ENCODE peak calls at places on chromosome 10, in eight cellular contexts. T is T follicular helper cell; O is breast epithelium; Z is AG09309; H is stimulated activated CD4-positive, alpha-beta T cell treated with anti-CD3 and anti-CD28 coated beads, Interleukin-4, amount 100 ng/mL, for 48 hours; Q is NCI-H510A; W is HS-5; U is IMR-90. G is an unnamed sample.

GRCh38 chr10:102119417-102120141 is 589 bp downstream of the LDB1 start:
- DNase-seq in T (no peak), O (peak; percentile 74), Z (no peak), H (peak; percentile 44), Q (no peak), W (no peak), U (peak; percentile 67), G (peak; percentile 77)

GRCh38 chr10:29713450-29713849 is 78.7 kb upstream of the SVIL start:
- DNase-seq in T (no peak), O (no peak), Z (no peak), H (no peak), Q (no peak), W (no peak), U (no peak), G (no peak)

GRCh38 chr10:49611166-49611814 is 1.2 kb downstream of the SLC18A3 start:
- DNase-seq in T (no peak), O (peak; percentile 38), Z (no peak), H (no peak), Q (no peak), W (no peak), U (no peak), G (peak; percentile 12)

GRCh38 chr10:101694674-101695403 is at the start of gene FBXW4:
- DNase-seq in T (peak; percentile 56), O (peak; percentile 57), Z (no peak), H (peak; percentile 65), Q (peak; percentile 18), W (peak; percentile 15), U (peak; percentile 18), G (peak; percentile 45)

GRCh38 chr10:69494626-69495558 is 43.6 kb downstream of the TSPAN15 start:
- DNase-seq in T (no peak), O (peak; percentile 52), Z (no peak), H (no peak), Q (no peak), W (no peak), U (no peak), G (no peak)

GRCh38 chr10:69458426-69459100 is 7.3 kb downstream of the TSPAN15 start:
- DNase-seq in T (no peak), O (no peak), Z (no peak), H (no peak), Q (no peak), W (no peak), U (no peak), G (peak; percentile 63)

GRCh38 chr10:86393858-86394472 is 27.4 kb upstream of the GRID1 start:
- DNase-seq in T (no peak), O (no peak), Z (no peak), H (no peak), Q (no peak), W (no peak), U (no peak), G (peak; percentile 49)

GRCh38 chr10:84424731-84425165 is 96.4 kb downstream of the CCSER2 start:
- DNase-seq in T (no peak), O (peak; percentile 84), Z (peak; percentile 91), H (no peak), Q (no peak), W (peak; percentile 64), U (peak; percentile 98), G (peak; percentile 94)

GRCh38 chr10:122127943-122128342 is 139.0 kb downstream of the TACC2 start:
- DNase-seq in T (no peak), O (no peak), Z (no peak), H (no peak), Q (no peak), W (no peak), U (peak; percentile 59), G (no peak)

GRCh38 chr10:372566-372965 is 237.3 kb downstream of the ZMYND11 start:
- DNase-seq in T (no peak), O (no peak), Z (no peak), H (no peak), Q (no peak), W (no peak), U (no peak), G (no peak)

GRCh38 chr10:58291538-58292174 is 22.7 kb downstream of the CISD1 start:
- DNase-seq in T (no peak), O (no peak), Z (no peak), H (peak; percentile 6), Q (no peak), W (no peak), U (peak; percentile 71), G (peak; percentile 69)

GRCh38 chr10:121754667-121755066 is 156.4 kb upstream of the FGFR2 start:
- DNase-seq in T (no peak), O (no peak), Z (no peak), H (no peak), Q (no peak), W (no peak), U (no peak), G (peak; percentile 11)

GRCh38 chr10:15141136-15142067 is 27.1 kb downstream of the NMT2 start:
- DNase-seq in T (no peak), O (no peak), Z (no peak), H (peak; percentile 16), Q (no peak), W (no peak), U (no peak), G (no peak)

GRCh38 chr10:1410032-1410431 is 327.3 kb downstream of the ADARB2 start:
- DNase-seq in T (no peak), O (no peak), Z (no peak), H (no peak), Q (no peak), W (no peak), U (no peak), G (no peak)

GRCh38 chr10:98293550-98294269 is 25.7 kb upstream of the LOXL4 start:
- DNase-seq in T (no peak), O (no peak), Z (no peak), H (no peak), Q (no peak), W (no peak), U (no peak), G (peak; percentile 29)

GRCh38 chr10:50512743-50513416 is 110.9 kb downstream of the SGMS1 start:
- DNase-seq in T (no peak), O (no peak), Z (no peak), H (no peak), Q (no peak), W (no peak), U (no peak), G (no peak)

GRCh38 chr10:78578929-78579328 is 489.8 kb upstream of the ZMIZ1 start:
- DNase-seq in T (no peak), O (no peak), Z (no peak), H (peak; percentile 49), Q (no peak), W (no peak), U (peak; percentile 43), G (peak; percentile 21)

GRCh38 chr10:69515699-69516547 is 57.3 kb downstream of the NEUROG3 start:
- DNase-seq in T (peak; percentile 68), O (no peak), Z (peak; percentile 23), H (peak; percentile 68), Q (peak; percentile 49), W (no peak), U (peak; percentile 55), G (peak; percentile 83)

GRCh38 chr10:96072673-96073072 is 29.3 kb downstream of the CCNJ start:
- DNase-seq in T (no peak), O (no peak), Z (no peak), H (no peak), Q (no peak), W (no peak), U (peak; percentile 16), G (no peak)

GRCh38 chr10:97259119-97259518 is 33.3 kb downstream of the ARHGAP19 start:
- DNase-seq in T (no peak), O (no peak), Z (no peak), H (no peak), Q (no peak), W (no peak), U (no peak), G (no peak)